ENCODE peak calls at places on chromosome 14, in seven cellular contexts. One of them, this sample, is unnamed.

GRCh38 chr14:23121401-23121800 is 2.3 kb upstream of the CEBPE start:
- DNase-seq in Caco-2: no peak
- DNase-seq in CD4-positive, alpha-beta T cell: no peak
- DNase-seq in CD8-positive, alpha-beta T cell: no peak
- DNase-seq in upper lobe of right lung: no peak
- DNase-seq in astrocyte of the spinal cord: peak; percentile 72
- DNase-seq in bronchial epithelial cell: peak; percentile 15
- DNase-seq in this sample: no peak

GRCh38 chr14:30808576-30808975 is 65.8 kb upstream of the COCH start:
- DNase-seq in Caco-2: no peak
- DNase-seq in CD4-positive, alpha-beta T cell: no peak
- DNase-seq in CD8-positive, alpha-beta T cell: no peak
- DNase-seq in upper lobe of right lung: no peak
- DNase-seq in astrocyte of the spinal cord: peak; percentile 18
- DNase-seq in bronchial epithelial cell: peak; percentile 8
- DNase-seq in this sample: no peak

GRCh38 chr14:102591372-102591943 is 991 bp upstream of the RCOR1 start:
- DNase-seq in Caco-2: no peak
- DNase-seq in CD4-positive, alpha-beta T cell: peak; percentile 11
- DNase-seq in CD8-positive, alpha-beta T cell: no peak
- DNase-seq in upper lobe of right lung: peak; percentile 76
- DNase-seq in astrocyte of the spinal cord: peak; percentile 40
- DNase-seq in bronchial epithelial cell: no peak
- DNase-seq in this sample: no peak

GRCh38 chr14:93676416-93676958 is 111.8 kb downstream of the PRIMA1 start:
- DNase-seq in Caco-2: no peak
- DNase-seq in CD4-positive, alpha-beta T cell: no peak
- DNase-seq in CD8-positive, alpha-beta T cell: no peak
- DNase-seq in upper lobe of right lung: no peak
- DNase-seq in astrocyte of the spinal cord: no peak
- DNase-seq in bronchial epithelial cell: no peak
- DNase-seq in this sample: no peak

GRCh38 chr14:61196034-61196433 is 85.1 kb downstream of the TMEM30B start:
- DNase-seq in Caco-2: no peak
- DNase-seq in CD4-positive, alpha-beta T cell: no peak
- DNase-seq in CD8-positive, alpha-beta T cell: no peak
- DNase-seq in upper lobe of right lung: no peak
- DNase-seq in astrocyte of the spinal cord: no peak
- DNase-seq in bronchial epithelial cell: no peak
- DNase-seq in this sample: no peak

GRCh38 chr14:49853572-49854375 is 1.2 kb upstream of the NEMF start:
- DNase-seq in Caco-2: peak; percentile 88
- DNase-seq in CD4-positive, alpha-beta T cell: peak; percentile 71
- DNase-seq in CD8-positive, alpha-beta T cell: peak; percentile 48
- DNase-seq in upper lobe of right lung: peak; percentile 82
- DNase-seq in astrocyte of the spinal cord: peak; percentile 86
- DNase-seq in bronchial epithelial cell: peak; percentile 75
- DNase-seq in this sample: no peak

GRCh38 chr14:49761839-49762551 is 6.0 kb upstream of the KLHDC2 start:
- DNase-seq in Caco-2: peak; percentile 50
- DNase-seq in CD4-positive, alpha-beta T cell: no peak
- DNase-seq in CD8-positive, alpha-beta T cell: no peak
- DNase-seq in upper lobe of right lung: no peak
- DNase-seq in astrocyte of the spinal cord: no peak
- DNase-seq in bronchial epithelial cell: no peak
- DNase-seq in this sample: no peak

GRCh38 chr14:54503476-54503875 is 6.2 kb upstream of the CGRRF1 start:
- DNase-seq in Caco-2: peak; percentile 38
- DNase-seq in CD4-positive, alpha-beta T cell: no peak
- DNase-seq in CD8-positive, alpha-beta T cell: no peak
- DNase-seq in upper lobe of right lung: no peak
- DNase-seq in astrocyte of the spinal cord: peak; percentile 43
- DNase-seq in bronchial epithelial cell: peak; percentile 36
- DNase-seq in this sample: no peak

GRCh38 chr14:23310546-23310945 is 3.9 kb downstream of the BCL2L2 start:
- DNase-seq in Caco-2: no peak
- DNase-seq in CD4-positive, alpha-beta T cell: no peak
- DNase-seq in CD8-positive, alpha-beta T cell: no peak
- DNase-seq in upper lobe of right lung: no peak
- DNase-seq in astrocyte of the spinal cord: no peak
- DNase-seq in bronchial epithelial cell: no peak
- DNase-seq in this sample: no peak

GRCh38 chr14:60622920-60623263 is 26.4 kb downstream of the SIX1 start:
- DNase-seq in Caco-2: no peak
- DNase-seq in CD4-positive, alpha-beta T cell: no peak
- DNase-seq in CD8-positive, alpha-beta T cell: no peak
- DNase-seq in upper lobe of right lung: no peak
- DNase-seq in astrocyte of the spinal cord: peak; percentile 92
- DNase-seq in bronchial epithelial cell: no peak
- DNase-seq in this sample: no peak

GRCh38 chr14:68961781-68962584 is 17.1 kb downstream of the ACTN1 start:
- DNase-seq in Caco-2: no peak
- DNase-seq in CD4-positive, alpha-beta T cell: no peak
- DNase-seq in CD8-positive, alpha-beta T cell: no peak
- DNase-seq in upper lobe of right lung: no peak
- DNase-seq in astrocyte of the spinal cord: peak; percentile 76
- DNase-seq in bronchial epithelial cell: peak; percentile 87
- DNase-seq in this sample: no peak

GRCh38 chr14:68377459-68377858 is 415.4 kb downstream of the ZFP36L1 start:
- DNase-seq in Caco-2: no peak
- DNase-seq in CD4-positive, alpha-beta T cell: no peak
- DNase-seq in CD8-positive, alpha-beta T cell: no peak
- DNase-seq in upper lobe of right lung: no peak
- DNase-seq in astrocyte of the spinal cord: no peak
- DNase-seq in bronchial epithelial cell: no peak
- DNase-seq in this sample: no peak

GRCh38 chr14:54453252-54453651 is 12.1 kb upstream of the CNIH1 start:
- DNase-seq in Caco-2: no peak
- DNase-seq in CD4-positive, alpha-beta T cell: no peak
- DNase-seq in CD8-positive, alpha-beta T cell: no peak
- DNase-seq in upper lobe of right lung: no peak
- DNase-seq in astrocyte of the spinal cord: no peak
- DNase-seq in bronchial epithelial cell: peak; percentile 49
- DNase-seq in this sample: no peak

GRCh38 chr14:54117401-54117800 is 160.8 kb upstream of the BMP4 start:
- DNase-seq in Caco-2: no peak
- DNase-seq in CD4-positive, alpha-beta T cell: no peak
- DNase-seq in CD8-positive, alpha-beta T cell: no peak
- DNase-seq in upper lobe of right lung: no peak
- DNase-seq in astrocyte of the spinal cord: no peak
- DNase-seq in bronchial epithelial cell: no peak
- DNase-seq in this sample: no peak

GRCh38 chr14:61034416-61035100 is 53.5 kb downstream of the SLC38A6 start:
- DNase-seq in Caco-2: no peak
- DNase-seq in CD4-positive, alpha-beta T cell: no peak
- DNase-seq in CD8-positive, alpha-beta T cell: no peak
- DNase-seq in upper lobe of right lung: no peak
- DNase-seq in astrocyte of the spinal cord: no peak
- DNase-seq in bronchial epithelial cell: peak; percentile 26
- DNase-seq in this sample: no peak

GRCh38 chr14:69985456-69985855 is 106.2 kb downstream of the SMOC1 start:
- DNase-seq in Caco-2: no peak
- DNase-seq in CD4-positive, alpha-beta T cell: no peak
- DNase-seq in CD8-positive, alpha-beta T cell: no peak
- DNase-seq in upper lobe of right lung: no peak
- DNase-seq in astrocyte of the spinal cord: no peak
- DNase-seq in bronchial epithelial cell: peak; percentile 81
- DNase-seq in this sample: no peak

GRCh38 chr14:75491376-75491978 is 30.8 kb upstream of the BATF start:
- DNase-seq in Caco-2: no peak
- DNase-seq in CD4-positive, alpha-beta T cell: no peak
- DNase-seq in CD8-positive, alpha-beta T cell: no peak
- DNase-seq in upper lobe of right lung: no peak
- DNase-seq in astrocyte of the spinal cord: no peak
- DNase-seq in bronchial epithelial cell: no peak
- DNase-seq in this sample: no peak

GRCh38 chr14:103727313-103728000 is 11.8 kb downstream of the ZFYVE21 start:
- DNase-seq in Caco-2: no peak
- DNase-seq in CD4-positive, alpha-beta T cell: no peak
- DNase-seq in CD8-positive, alpha-beta T cell: no peak
- DNase-seq in upper lobe of right lung: peak; percentile 84
- DNase-seq in astrocyte of the spinal cord: no peak
- DNase-seq in bronchial epithelial cell: no peak
- DNase-seq in this sample: no peak

GRCh38 chr14:100568164-100568997 is 18.8 kb downstream of the BEGAIN start:
- DNase-seq in Caco-2: no peak
- DNase-seq in CD4-positive, alpha-beta T cell: no peak
- DNase-seq in CD8-positive, alpha-beta T cell: no peak
- DNase-seq in upper lobe of right lung: no peak
- DNase-seq in astrocyte of the spinal cord: no peak
- DNase-seq in bronchial epithelial cell: no peak
- DNase-seq in this sample: no peak

GRCh38 chr14:105738638-105739037 is 212.3 kb downstream of the TMEM121 start:
- DNase-seq in Caco-2: no peak
- DNase-seq in CD4-positive, alpha-beta T cell: no peak
- DNase-seq in CD8-positive, alpha-beta T cell: no peak
- DNase-seq in upper lobe of right lung: no peak
- DNase-seq in astrocyte of the spinal cord: no peak
- DNase-seq in bronchial epithelial cell: no peak
- DNase-seq in this sample: no peak

GRCh38 chr14:90715993-90716392 is 100.2 kb downstream of the TTC7B start:
- DNase-seq in Caco-2: peak; percentile 67
- DNase-seq in CD4-positive, alpha-beta T cell: no peak
- DNase-seq in CD8-positive, alpha-beta T cell: no peak
- DNase-seq in upper lobe of right lung: no peak
- DNase-seq in astrocyte of the spinal cord: no peak
- DNase-seq in bronchial epithelial cell: no peak
- DNase-seq in this sample: no peak

GRCh38 chr14:99571303-99571986 is 32.6 kb downstream of the CCDC85C start:
- DNase-seq in Caco-2: no peak
- DNase-seq in CD4-positive, alpha-beta T cell: no peak
- DNase-seq in CD8-positive, alpha-beta T cell: no peak
- DNase-seq in upper lobe of right lung: no peak
- DNase-seq in astrocyte of the spinal cord: no peak
- DNase-seq in bronchial epithelial cell: no peak
- DNase-seq in this sample: no peak

DNA sequence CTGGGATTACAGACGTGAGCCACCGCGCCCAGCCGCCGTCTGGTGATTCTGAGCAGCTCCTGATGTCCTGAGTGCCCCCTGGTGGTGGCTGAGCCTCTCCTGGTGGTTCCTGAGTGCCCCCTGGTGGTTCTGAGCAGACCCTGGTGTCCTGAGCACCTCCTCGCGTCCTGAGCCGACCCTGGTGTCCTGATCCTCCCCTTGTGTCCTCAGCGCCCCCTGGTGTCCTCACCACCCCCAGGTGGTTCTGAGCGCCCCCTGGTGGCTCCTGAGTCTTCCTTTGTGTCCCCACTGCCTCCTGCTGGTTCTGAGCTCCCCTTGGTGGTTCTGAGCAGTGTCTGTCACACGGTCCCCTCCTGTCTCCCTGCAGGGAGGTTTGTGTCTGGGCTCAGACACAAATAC is 1304.9 kb downstream of the TMEM121 start:
- DNase-seq in Caco-2: peak; percentile 56
- DNase-seq in CD4-positive, alpha-beta T cell: peak; percentile 54
- DNase-seq in CD8-positive, alpha-beta T cell: peak; percentile 22
- DNase-seq in upper lobe of right lung: peak; percentile 71
- DNase-seq in astrocyte of the spinal cord: no peak
- DNase-seq in bronchial epithelial cell: no peak
- DNase-seq in this sample: no peak
- TF ChIP-seq CTCF in Caco-2: peak; percentile 64
- TF ChIP-seq CTCF in CD4-positive, alpha-beta T cell: peak; percentile 30
- TF ChIP-seq CTCF in CD8-positive, alpha-beta T cell: peak; percentile 58
- TF ChIP-seq CTCF in upper lobe of right lung: peak; percentile 37
- TF ChIP-seq CTCF in astrocyte of the spinal cord: peak; percentile 35
- TF ChIP-seq CTCF in bronchial epithelial cell: peak; percentile 33
- TF ChIP-seq CTCF in this sample: no peak

GRCh38 chr14:74402264-74403251 is 23.5 kb downstream of the SYNDIG1L start:
- DNase-seq in Caco-2: no peak
- DNase-seq in CD4-positive, alpha-beta T cell: no peak
- DNase-seq in CD8-positive, alpha-beta T cell: no peak
- DNase-seq in upper lobe of right lung: no peak
- DNase-seq in astrocyte of the spinal cord: no peak
- DNase-seq in bronchial epithelial cell: no peak
- DNase-seq in this sample: no peak
- TF ChIP-seq CTCF in Caco-2: no peak
- TF ChIP-seq CTCF in CD4-positive, alpha-beta T cell: no peak
- TF ChIP-seq CTCF in CD8-positive, alpha-beta T cell: no peak
- TF ChIP-seq CTCF in upper lobe of right lung: no peak
- TF ChIP-seq CTCF in astrocyte of the spinal cord: no peak
- TF ChIP-seq CTCF in bronchial epithelial cell: no peak
- TF ChIP-seq CTCF in this sample: no peak

DNA sequence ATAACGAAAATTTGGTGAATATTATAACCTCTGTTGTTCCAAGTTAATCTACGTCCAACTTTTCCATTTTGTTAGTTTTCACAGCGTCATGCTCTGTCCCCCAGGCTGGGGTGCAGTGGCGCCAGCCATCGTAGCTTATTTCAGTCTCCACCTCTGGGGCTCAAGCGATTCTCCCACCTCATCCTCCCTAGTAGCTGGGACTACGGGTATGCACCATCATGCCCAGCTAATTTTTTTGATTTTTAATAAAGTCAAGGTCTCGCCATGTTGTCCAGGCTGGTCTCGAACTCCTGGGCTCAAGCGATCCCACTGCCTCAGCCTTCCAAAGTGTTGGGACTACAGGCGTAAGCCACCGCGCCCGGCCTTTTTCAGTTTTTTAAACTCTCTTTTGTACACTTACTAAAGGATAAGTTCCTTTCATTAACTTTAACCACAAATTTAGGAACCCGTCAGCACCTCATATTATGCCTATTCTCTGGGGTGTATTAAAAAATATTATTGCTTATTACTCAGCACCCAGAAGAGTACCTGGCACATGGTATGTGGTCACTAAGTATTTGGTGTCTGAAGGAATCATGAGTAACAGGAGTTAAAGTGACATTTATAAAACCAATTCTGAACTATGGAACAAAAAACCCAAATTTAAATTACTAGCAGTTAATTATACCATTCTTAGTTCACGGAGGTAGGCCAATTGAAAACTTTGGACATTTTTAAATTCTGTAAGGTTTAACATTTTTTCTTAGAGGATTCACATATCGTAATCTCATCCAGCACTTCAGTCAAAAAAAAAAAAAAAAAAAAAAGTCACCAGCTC is 925 bp upstream of the MIPOL1 start:
- DNase-seq in Caco-2: no peak
- DNase-seq in CD4-positive, alpha-beta T cell: no peak
- DNase-seq in CD8-positive, alpha-beta T cell: no peak
- DNase-seq in upper lobe of right lung: no peak
- DNase-seq in astrocyte of the spinal cord: no peak
- DNase-seq in bronchial epithelial cell: peak; percentile 19
- DNase-seq in this sample: no peak
- TF ChIP-seq CTCF in Caco-2: no peak
- TF ChIP-seq CTCF in CD4-positive, alpha-beta T cell: no peak
- TF ChIP-seq CTCF in CD8-positive, alpha-beta T cell: no peak
- TF ChIP-seq CTCF in upper lobe of right lung: no peak
- TF ChIP-seq CTCF in astrocyte of the spinal cord: no peak
- TF ChIP-seq CTCF in bronchial epithelial cell: no peak
- TF ChIP-seq CTCF in this sample: no peak

GRCh38 chr14:63843796-63844195 is 9.0 kb upstream of the SYNE2 start:
- DNase-seq in Caco-2: no peak
- DNase-seq in CD4-positive, alpha-beta T cell: no peak
- DNase-seq in CD8-positive, alpha-beta T cell: no peak
- DNase-seq in upper lobe of right lung: no peak
- DNase-seq in astrocyte of the spinal cord: no peak
- DNase-seq in bronchial epithelial cell: no peak
- DNase-seq in this sample: no peak

DNA sequence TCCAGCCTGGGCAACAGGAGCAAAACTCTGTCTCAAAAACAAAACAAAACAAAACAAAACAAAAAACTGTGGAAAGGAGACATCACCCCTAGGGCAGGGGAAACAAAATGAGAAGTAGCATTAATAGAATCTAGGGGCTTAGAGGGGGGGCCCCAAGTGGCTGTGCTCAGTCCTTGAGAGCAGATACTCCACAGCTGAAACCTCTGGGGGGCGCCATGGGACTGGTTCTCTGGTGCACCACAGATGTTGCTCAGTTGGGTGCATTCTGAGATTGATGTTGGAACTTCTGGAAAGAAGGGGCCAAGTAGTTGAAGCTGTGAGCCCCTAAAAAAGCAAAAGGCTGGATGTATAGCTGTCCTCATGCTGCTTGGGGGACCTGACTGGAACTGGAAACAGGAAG is 11.8 kb upstream of the SYNE2 start:
- DNase-seq in Caco-2: peak; percentile 16
- DNase-seq in CD4-positive, alpha-beta T cell: peak; percentile 57
- DNase-seq in CD8-positive, alpha-beta T cell: peak; percentile 46
- DNase-seq in upper lobe of right lung: peak; percentile 72
- DNase-seq in astrocyte of the spinal cord: no peak
- DNase-seq in bronchial epithelial cell: no peak
- DNase-seq in this sample: no peak
- TF ChIP-seq CTCF in Caco-2: no peak
- TF ChIP-seq CTCF in CD4-positive, alpha-beta T cell: peak; percentile 49
- TF ChIP-seq CTCF in CD8-positive, alpha-beta T cell: peak; percentile 32
- TF ChIP-seq CTCF in upper lobe of right lung: peak; percentile 41
- TF ChIP-seq CTCF in astrocyte of the spinal cord: no peak
- TF ChIP-seq CTCF in bronchial epithelial cell: peak; percentile 17
- TF ChIP-seq CTCF in this sample: no peak

This sample was measured in omental fat pad.